ENCODE peak calls at places on chromosomes 3 and 15, in four cellular contexts. I, P, A and U are unnamed samples. For H3K4me1, the result is how much of the 10 kb centered on the place peaks cover.

GRCh38 chr3:29759443-29760033 is 478.7 kb downstream of the RBMS3 start:
- DNase-seq in I (no peak), P (no peak), A (no peak), U (no peak)

GRCh38 chr15:84829428-84829827 is 12.3 kb downstream of the ALPK3 start:
- DNase-seq in I (no peak), P (no peak), A (no peak), U (no peak)

GRCh38 chr3:100891033-100891432 is 102.2 kb downstream of the ABI3BP start:
- DNase-seq in I (no peak), P (no peak), A (no peak), U (no peak)

GRCh38 chr3:188821998-188822397 is 349.8 kb upstream of the TPRG1 start:
- DNase-seq in I (no peak), P (no peak), A (no peak), U (no peak)

GRCh38 chr3:187967982-187968381 is 186.0 kb upstream of the LPP start:
- DNase-seq in I (no peak), P (no peak), A (no peak), U (no peak)

GRCh38 chr3:44845528-44846520 is 15.9 kb upstream of the TMEM42 start:
- DNase-seq in I (no peak), P (no peak), A (no peak), U (no peak)

GRCh38 chr3:141273700-141274410 is 42.2 kb downstream of the PXYLP1 start:
- DNase-seq in I (no peak), P (no peak), A (peak), U (no peak)

GRCh38 chr3:117665311-117665710 is 955.7 kb downstream of the TUSC7 start:
- DNase-seq in I (no peak), P (no peak), A (no peak), U (no peak)

GRCh38 chr15:37793851-37794250 is 140.6 kb upstream of the TMCO5A start:
- DNase-seq in I (no peak), P (no peak), A (no peak), U (no peak)

GRCh38 chr3:49623071-49623470 is 51.1 kb upstream of the APEH start:
- DNase-seq in I (no peak), P (no peak), A (no peak), U (no peak)

GRCh38 chr3:76474632-76475031 is 565.3 kb upstream of the ROBO2 start:
- DNase-seq in I (no peak), P (no peak), A (no peak), U (no peak)

GRCh38 chr3:188049890-188050530 is 103.9 kb upstream of the LPP start:
- DNase-seq in I (no peak), P (no peak), A (no peak), U (no peak)

GRCh38 chr3:11282250-11283125 is 10.3 kb downstream of the ATG7 start:
- DNase-seq in I (no peak), P (no peak), A (no peak), U (no peak)

GRCh38 chr15:74835312-74835823 is 7.6 kb downstream of the ULK3 start:
- DNase-seq in I (no peak), P (peak), A (peak), U (peak)

GRCh38 chr3:119145500-119146167 is at the start of gene TEX55:
- DNase-seq in I (no peak), P (peak), A (peak), U (peak)

GRCh38 chr15:58477228-58477627 is 45.4 kb downstream of the LIPC start:
- DNase-seq in I (no peak), P (no peak), A (no peak), U (no peak)

GRCh38 chr3:127483902-127484591 is 106.5 kb downstream of the TPRA1 start:
- DNase-seq in I (peak), P (no peak), A (peak), U (no peak)

GRCh38 chr15:70613259-70613658 is 150.1 kb downstream of the UACA start:
- DNase-seq in I (no peak), P (no peak), A (no peak), U (no peak)

GRCh38 chr3:48997714-48998637 is 7.9 kb downstream of the P4HTM start:
- DNase-seq in I (no peak), P (no peak), A (peak), U (no peak)

GRCh38 chr3:29247088-29247745 is 33.7 kb upstream of the RBMS3 start:
- DNase-seq in I (no peak), P (no peak), A (no peak), U (no peak)

GRCh38 chr15:79874242-79874641 is 22.6 kb downstream of the MTHFS start:
- DNase-seq in I (no peak), P (peak), A (no peak), U (no peak)

GRCh38 chr3:14459787-14460186 is 57.4 kb downstream of the SLC6A6 start:
- DNase-seq in I (no peak), P (no peak), A (no peak), U (no peak)

GRCh38 chr3:122893282-122893681 is 98.4 kb downstream of the SLC49A4 start:
- DNase-seq in I (no peak), P (peak), A (no peak), U (no peak)

GRCh38 chr15:74725845-74726773 is 781 bp upstream of the CYP1A1 start:
- DNase-seq in I (no peak), P (peak), A (peak), U (no peak)

DNA sequence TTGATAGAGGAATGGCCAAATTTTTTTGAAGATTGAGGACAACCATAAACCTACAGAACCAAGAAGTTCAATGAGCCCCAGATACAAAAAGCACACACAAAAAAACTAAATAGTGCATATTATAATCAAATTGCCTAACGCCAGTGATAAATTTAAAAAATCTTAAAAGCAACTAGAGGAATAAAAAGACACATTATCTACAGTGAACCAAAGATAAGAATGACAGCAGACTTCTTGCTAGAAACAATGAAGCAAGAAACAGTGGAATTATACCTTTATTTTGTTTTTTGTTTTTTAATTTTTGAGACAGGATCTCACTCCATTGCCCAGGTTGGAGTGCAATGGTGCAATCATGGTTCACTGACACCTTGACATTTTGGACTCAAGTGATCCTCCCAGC is 9.9 kb upstream of the SAMD7 start:
- DNase-seq in I (no peak), P (no peak), A (no peak), U (no peak)
- TF ChIP-seq ZNF274 in I (no peak), P (no peak), A (no peak), U (no peak)

GRCh38 chr3:192747145-192747544 is 19.8 kb upstream of the FGF12 start:
- DNase-seq in I (no peak), P (no peak), A (no peak), U (no peak)
- TF ChIP-seq SUZ12 in I (no peak), P (no peak), A (no peak), U (no peak)

GRCh38 chr3:194137314-194138097 is 1.6 kb downstream of the HES1 start:
- DNase-seq in I (no peak), P (peak), A (peak), U (peak)

GRCh38 chr3:194138098-194138474 is 2.1 kb downstream of the HES1 start:
- DNase-seq in I (no peak), P (no peak), A (no peak), U (no peak)

GRCh38 chr3:194139977-194140351 is 4.0 kb downstream of the HES1 start:
- DNase-seq in I (no peak), P (no peak), A (no peak), U (no peak)

GRCh38 chr3:194139085-194139976 is 3.4 kb downstream of the HES1 start:
- DNase-seq in I (no peak), P (peak), A (peak), U (peak)

GRCh38 chr3:194138732-194139084 is 2.8 kb downstream of the HES1 start:
- DNase-seq in I (no peak), P (no peak), A (no peak), U (no peak)
- H3K4me1 ChIP-seq in I (under half), P (half or more), A (under half), U (under half)

DNA sequence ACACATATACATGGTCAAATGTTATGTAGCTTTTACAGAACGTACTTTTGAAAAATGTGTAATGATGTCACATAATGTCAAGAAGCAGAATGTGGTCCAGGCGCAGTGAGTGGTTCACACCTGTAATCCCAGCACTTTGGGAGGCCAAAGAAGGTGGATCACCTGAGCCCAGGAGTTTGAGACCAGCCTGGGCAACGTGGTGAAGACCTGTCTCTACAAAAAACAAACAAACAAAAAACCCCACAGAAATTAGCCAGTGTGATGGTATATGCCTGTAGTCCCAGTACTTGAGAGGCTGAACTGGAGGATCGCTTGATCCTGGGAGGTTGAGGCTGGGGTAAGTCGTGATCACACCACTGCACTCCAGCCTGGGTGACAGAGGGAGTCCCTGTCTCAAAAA is 15.9 kb upstream of the GLCE start:
- DNase-seq in I (no peak), P (no peak), A (no peak), U (no peak)
- TF ChIP-seq ZNF274 in I (no peak), P (no peak), A (no peak), U (no peak)

DNA sequence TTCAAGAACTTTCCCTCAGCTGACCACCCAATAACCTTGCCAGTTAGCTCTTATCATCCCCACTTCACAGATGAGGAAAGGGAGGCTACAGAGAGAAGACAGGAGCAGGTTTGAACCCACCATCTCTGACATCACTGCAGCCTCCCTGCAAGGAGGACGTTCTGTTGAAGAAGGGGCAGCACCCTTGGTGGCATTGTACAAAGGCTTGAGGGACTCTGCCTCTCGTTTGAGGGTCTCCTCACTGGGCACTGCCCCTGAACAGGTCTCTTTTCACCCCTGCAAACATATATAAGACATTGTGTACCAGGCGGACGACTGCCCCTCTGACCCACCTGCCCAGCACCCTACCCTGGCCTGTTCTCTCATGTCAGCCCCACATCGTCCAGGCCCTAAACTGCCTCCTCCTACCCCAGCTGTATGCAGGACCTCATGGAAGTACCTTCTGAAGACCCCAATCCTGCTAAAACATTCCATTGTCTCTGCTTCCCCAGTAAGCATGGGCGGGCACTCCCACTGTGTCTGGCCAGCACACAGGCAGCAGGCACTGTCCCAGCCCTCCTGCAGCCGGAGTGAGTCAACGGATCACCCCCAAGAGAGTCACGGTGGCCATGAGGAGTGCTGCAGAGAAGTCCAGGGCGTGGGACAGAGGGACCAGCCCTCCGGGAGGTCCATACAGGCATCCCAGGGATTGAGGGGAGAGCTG is 36.3 kb upstream of the SLCO2A1 start:
- DNase-seq in I (no peak), P (no peak), A (peak), U (no peak)
- TF ChIP-seq SUZ12 in I (no peak), P (no peak), A (no peak), U (no peak)

GRCh38 chr3:64911138-64911537 is 223.3 kb upstream of the ADAMTS9 start:
- DNase-seq in I (no peak), P (no peak), A (no peak), U (no peak)
- H3K4me1 ChIP-seq in I (under half), P (under half), A (under half), U (under half)